ENCODE peak calls at places on chromosome 6, in seven cellular contexts. One of them, this sample, is unnamed.

GRCh38 chr6:37283268-37283667 is 25.3 kb upstream of the TMEM217 start:
- DNase-seq in IMR-90: peak
- DNase-seq in neuronal stem cell: no peak
- DNase-seq in mesendoderm: no peak
- DNase-seq in trophoblast cell: no peak
- DNase-seq in mesenchymal stem cell: no peak
- DNase-seq in H1: no peak
- DNase-seq in this sample: no peak

GRCh38 chr6:77143659-77144447 is 319.4 kb downstream of the HTR1B start:
- DNase-seq in IMR-90: no peak
- DNase-seq in neuronal stem cell: no peak
- DNase-seq in mesendoderm: no peak
- DNase-seq in trophoblast cell: no peak
- DNase-seq in mesenchymal stem cell: no peak
- DNase-seq in H1: no peak
- DNase-seq in this sample: no peak

GRCh38 chr6:35240838-35241801 is 18.4 kb upstream of the ZNF76 start:
- DNase-seq in IMR-90: peak
- DNase-seq in neuronal stem cell: peak
- DNase-seq in mesendoderm: peak
- DNase-seq in trophoblast cell: peak
- DNase-seq in mesenchymal stem cell: peak
- DNase-seq in H1: peak
- DNase-seq in this sample: peak

GRCh38 chr6:53529324-53530036 is 15.4 kb downstream of the GCLC start:
- DNase-seq in IMR-90: no peak
- DNase-seq in neuronal stem cell: no peak
- DNase-seq in mesendoderm: peak
- DNase-seq in trophoblast cell: no peak
- DNase-seq in mesenchymal stem cell: no peak
- DNase-seq in H1: no peak
- DNase-seq in this sample: no peak

GRCh38 chr6:167839343-167839742 is 12.6 kb downstream of the AFDN start:
- DNase-seq in IMR-90: no peak
- DNase-seq in neuronal stem cell: no peak
- DNase-seq in mesendoderm: no peak
- DNase-seq in trophoblast cell: no peak
- DNase-seq in mesenchymal stem cell: no peak
- DNase-seq in H1: no peak
- DNase-seq in this sample: no peak

GRCh38 chr6:117352466-117353081 is 73.2 kb downstream of the ROS1 start:
- DNase-seq in IMR-90: peak
- DNase-seq in neuronal stem cell: no peak
- DNase-seq in mesendoderm: peak
- DNase-seq in trophoblast cell: no peak
- DNase-seq in mesenchymal stem cell: peak
- DNase-seq in H1: no peak
- DNase-seq in this sample: no peak

GRCh38 chr6:42136508-42137191 is 5.8 kb downstream of the C6orf132 start:
- DNase-seq in IMR-90: peak
- DNase-seq in neuronal stem cell: peak
- DNase-seq in mesendoderm: peak
- DNase-seq in trophoblast cell: peak
- DNase-seq in mesenchymal stem cell: peak
- DNase-seq in H1: peak
- DNase-seq in this sample: peak

GRCh38 chr6:84136364-84137050 is 90.9 kb downstream of the CEP162 start:
- DNase-seq in IMR-90: peak
- DNase-seq in neuronal stem cell: no peak
- DNase-seq in mesendoderm: no peak
- DNase-seq in trophoblast cell: no peak
- DNase-seq in mesenchymal stem cell: no peak
- DNase-seq in H1: no peak
- DNase-seq in this sample: no peak

GRCh38 chr6:50819906-50820589 is 1.4 kb downstream of the TFAP2B start:
- DNase-seq in IMR-90: no peak
- DNase-seq in neuronal stem cell: no peak
- DNase-seq in mesendoderm: no peak
- DNase-seq in trophoblast cell: no peak
- DNase-seq in mesenchymal stem cell: no peak
- DNase-seq in H1: no peak
- DNase-seq in this sample: peak

GRCh38 chr6:158388727-158389126 is 76.5 kb downstream of the TULP4 start:
- DNase-seq in IMR-90: no peak
- DNase-seq in neuronal stem cell: no peak
- DNase-seq in mesendoderm: no peak
- DNase-seq in trophoblast cell: no peak
- DNase-seq in mesenchymal stem cell: no peak
- DNase-seq in H1: no peak
- DNase-seq in this sample: no peak

GRCh38 chr6:158908596-158908995 is 89.4 kb upstream of the EZR start:
- DNase-seq in IMR-90: no peak
- DNase-seq in neuronal stem cell: no peak
- DNase-seq in mesendoderm: no peak
- DNase-seq in trophoblast cell: no peak
- DNase-seq in mesenchymal stem cell: no peak
- DNase-seq in H1: no peak
- DNase-seq in this sample: no peak

GRCh38 chr6:64985726-64986125 is 721.3 kb downstream of the EYS start:
- DNase-seq in IMR-90: no peak
- DNase-seq in neuronal stem cell: no peak
- DNase-seq in mesendoderm: no peak
- DNase-seq in trophoblast cell: no peak
- DNase-seq in mesenchymal stem cell: peak
- DNase-seq in H1: no peak
- DNase-seq in this sample: no peak

GRCh38 chr6:29419516-29419915 is 4.8 kb downstream of the OR12D1 start:
- DNase-seq in IMR-90: no peak
- DNase-seq in neuronal stem cell: no peak
- DNase-seq in mesendoderm: peak
- DNase-seq in trophoblast cell: no peak
- DNase-seq in mesenchymal stem cell: no peak
- DNase-seq in H1: no peak
- DNase-seq in this sample: no peak

GRCh38 chr6:106907754-106908153 is 66.8 kb downstream of the CD24 start:
- DNase-seq in IMR-90: no peak
- DNase-seq in neuronal stem cell: no peak
- DNase-seq in mesendoderm: no peak
- DNase-seq in trophoblast cell: no peak
- DNase-seq in mesenchymal stem cell: no peak
- DNase-seq in H1: no peak
- DNase-seq in this sample: no peak

GRCh38 chr6:53041356-53041755 is 23.8 kb upstream of the FBXO9 start:
- DNase-seq in IMR-90: peak
- DNase-seq in neuronal stem cell: no peak
- DNase-seq in mesendoderm: no peak
- DNase-seq in trophoblast cell: no peak
- DNase-seq in mesenchymal stem cell: peak
- DNase-seq in H1: no peak
- DNase-seq in this sample: no peak

GRCh38 chr6:137816688-137817087 is 50.4 kb upstream of the TNFAIP3 start:
- DNase-seq in IMR-90: no peak
- DNase-seq in neuronal stem cell: no peak
- DNase-seq in mesendoderm: no peak
- DNase-seq in trophoblast cell: no peak
- DNase-seq in mesenchymal stem cell: no peak
- DNase-seq in H1: no peak
- DNase-seq in this sample: no peak

GRCh38 chr6:30171677-30172471 is 8.5 kb downstream of the TRIM15 start:
- DNase-seq in IMR-90: no peak
- DNase-seq in neuronal stem cell: peak
- DNase-seq in mesendoderm: peak
- DNase-seq in trophoblast cell: no peak
- DNase-seq in mesenchymal stem cell: peak
- DNase-seq in H1: peak
- DNase-seq in this sample: peak

GRCh38 chr6:129497591-129498555 is 212.1 kb downstream of the ARHGAP18 start:
- DNase-seq in IMR-90: peak
- DNase-seq in neuronal stem cell: no peak
- DNase-seq in mesendoderm: no peak
- DNase-seq in trophoblast cell: no peak
- DNase-seq in mesenchymal stem cell: no peak
- DNase-seq in H1: no peak
- DNase-seq in this sample: no peak

GRCh38 chr6:6330407-6330806 is 9.9 kb upstream of the F13A1 start:
- DNase-seq in IMR-90: no peak
- DNase-seq in neuronal stem cell: no peak
- DNase-seq in mesendoderm: no peak
- DNase-seq in trophoblast cell: no peak
- DNase-seq in mesenchymal stem cell: no peak
- DNase-seq in H1: no peak
- DNase-seq in this sample: no peak

GRCh38 chr6:53805725-53806124 is 10.9 kb downstream of the LRRC1 start:
- DNase-seq in IMR-90: no peak
- DNase-seq in neuronal stem cell: no peak
- DNase-seq in mesendoderm: peak
- DNase-seq in trophoblast cell: no peak
- DNase-seq in mesenchymal stem cell: no peak
- DNase-seq in H1: no peak
- DNase-seq in this sample: no peak

GRCh38 chr6:135854799-135855198 is 3.3 kb downstream of the PDE7B start:
- DNase-seq in IMR-90: no peak
- DNase-seq in neuronal stem cell: no peak
- DNase-seq in mesendoderm: no peak
- DNase-seq in trophoblast cell: no peak
- DNase-seq in mesenchymal stem cell: no peak
- DNase-seq in H1: no peak
- DNase-seq in this sample: no peak

GRCh38 chr6:4352731-4353130 is 217.4 kb upstream of the ECI2 start:
- DNase-seq in IMR-90: peak
- DNase-seq in neuronal stem cell: no peak
- DNase-seq in mesendoderm: no peak
- DNase-seq in trophoblast cell: no peak
- DNase-seq in mesenchymal stem cell: peak
- DNase-seq in H1: no peak
- DNase-seq in this sample: no peak

GRCh38 chr6:157539421-157539822 is 158.4 kb downstream of the ZDHHC14 start:
- DNase-seq in IMR-90: no peak
- DNase-seq in neuronal stem cell: no peak
- DNase-seq in mesendoderm: no peak
- DNase-seq in trophoblast cell: no peak
- DNase-seq in mesenchymal stem cell: no peak
- DNase-seq in H1: no peak
- DNase-seq in this sample: no peak

GRCh38 chr6:35014786-35015185 is 125.7 kb downstream of the ANKS1A start:
- DNase-seq in IMR-90: peak
- DNase-seq in neuronal stem cell: no peak
- DNase-seq in mesendoderm: peak
- DNase-seq in trophoblast cell: no peak
- DNase-seq in mesenchymal stem cell: peak
- DNase-seq in H1: no peak
- DNase-seq in this sample: no peak

GRCh38 chr6:97215157-97215769 is 67.8 kb downstream of the MMS22L start:
- DNase-seq in IMR-90: peak
- DNase-seq in neuronal stem cell: peak
- DNase-seq in mesendoderm: peak
- DNase-seq in trophoblast cell: peak
- DNase-seq in mesenchymal stem cell: peak
- DNase-seq in H1: peak
- DNase-seq in this sample: peak

GRCh38 chr6:26329763-26330511 is 35.1 kb upstream of the BTN3A2 start:
- DNase-seq in IMR-90: peak
- DNase-seq in neuronal stem cell: no peak
- DNase-seq in mesendoderm: peak
- DNase-seq in trophoblast cell: no peak
- DNase-seq in mesenchymal stem cell: peak
- DNase-seq in H1: no peak
- DNase-seq in this sample: peak

GRCh38 chr6:73710470-73710869 is 14.5 kb downstream of the CD109 start:
- DNase-seq in IMR-90: peak
- DNase-seq in neuronal stem cell: no peak
- DNase-seq in mesendoderm: no peak
- DNase-seq in trophoblast cell: peak
- DNase-seq in mesenchymal stem cell: peak
- DNase-seq in H1: no peak
- DNase-seq in this sample: no peak

GRCh38 chr6:157427969-157428368 is 47.0 kb downstream of the ZDHHC14 start:
- DNase-seq in IMR-90: no peak
- DNase-seq in neuronal stem cell: no peak
- DNase-seq in mesendoderm: no peak
- DNase-seq in trophoblast cell: no peak
- DNase-seq in mesenchymal stem cell: no peak
- DNase-seq in H1: no peak
- DNase-seq in this sample: no peak

GRCh38 chr6:151325075-151326050 is 66.0 kb downstream of the ZBTB2 start:
- DNase-seq in IMR-90: peak
- DNase-seq in neuronal stem cell: peak
- DNase-seq in mesendoderm: peak
- DNase-seq in trophoblast cell: no peak
- DNase-seq in mesenchymal stem cell: peak
- DNase-seq in H1: no peak
- DNase-seq in this sample: peak

GRCh38 chr6:75155586-75155985 is 50.3 kb downstream of the COL12A1 start:
- DNase-seq in IMR-90: no peak
- DNase-seq in neuronal stem cell: no peak
- DNase-seq in mesendoderm: no peak
- DNase-seq in trophoblast cell: no peak
- DNase-seq in mesenchymal stem cell: no peak
- DNase-seq in H1: no peak
- DNase-seq in this sample: no peak
- H2BK5ac ChIP-seq in IMR-90: no peak
- H2BK5ac ChIP-seq in neuronal stem cell: no peak
- H2BK5ac ChIP-seq in mesendoderm: no peak
- H2BK5ac ChIP-seq in trophoblast cell: no peak
- H2BK5ac ChIP-seq in mesenchymal stem cell: no peak
- H2BK5ac ChIP-seq in H1: no peak
- H2BK5ac ChIP-seq in this sample: no peak

GRCh38 chr6:138948780-138949179 is 39.3 kb downstream of the REPS1 start:
- DNase-seq in IMR-90: no peak
- DNase-seq in neuronal stem cell: no peak
- DNase-seq in mesendoderm: peak
- DNase-seq in trophoblast cell: no peak
- DNase-seq in mesenchymal stem cell: peak
- DNase-seq in H1: no peak
- DNase-seq in this sample: no peak
- H2AK5ac ChIP-seq in IMR-90: no peak
- H2AK5ac ChIP-seq in neuronal stem cell: no peak
- H2AK5ac ChIP-seq in mesendoderm: no peak
- H2AK5ac ChIP-seq in trophoblast cell: no peak
- H2AK5ac ChIP-seq in mesenchymal stem cell: no peak
- H2AK5ac ChIP-seq in H1: no peak
- H2AK5ac ChIP-seq in this sample: no peak

DNA sequence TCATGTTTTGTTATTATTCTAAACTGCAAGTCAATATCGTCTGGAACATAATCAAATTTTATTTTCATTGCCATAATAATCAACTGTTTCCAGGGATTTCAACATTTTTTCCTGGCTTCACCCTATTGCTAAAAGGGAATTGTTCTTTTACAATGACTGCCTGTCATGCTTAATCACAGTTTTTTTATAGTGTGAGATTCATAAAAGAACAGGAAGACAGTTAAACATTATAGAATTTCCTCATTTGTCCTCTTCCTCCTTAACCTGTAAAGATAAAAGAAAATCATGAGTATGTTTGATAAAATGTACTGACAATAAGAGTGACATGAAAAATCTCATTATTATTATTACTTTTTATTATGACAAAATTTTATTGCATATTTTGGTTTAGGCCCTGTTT is 73.3 kb upstream of the CENPW start:
- DNase-seq in IMR-90: no peak
- DNase-seq in neuronal stem cell: no peak
- DNase-seq in mesendoderm: no peak
- DNase-seq in trophoblast cell: no peak
- DNase-seq in mesenchymal stem cell: no peak
- DNase-seq in H1: no peak
- DNase-seq in this sample: no peak
- H2BK5ac ChIP-seq in IMR-90: no peak
- H2BK5ac ChIP-seq in neuronal stem cell: no peak
- H2BK5ac ChIP-seq in mesendoderm: no peak
- H2BK5ac ChIP-seq in trophoblast cell: no peak
- H2BK5ac ChIP-seq in mesenchymal stem cell: no peak
- H2BK5ac ChIP-seq in H1: no peak
- H2BK5ac ChIP-seq in this sample: no peak

GRCh38 chr6:63573899-63574553 is 1.7 kb downstream of the LOC128125822 start:
- DNase-seq in IMR-90: peak
- DNase-seq in neuronal stem cell: peak
- DNase-seq in mesendoderm: peak
- DNase-seq in trophoblast cell: peak
- DNase-seq in mesenchymal stem cell: peak
- DNase-seq in H1: no peak
- DNase-seq in this sample: peak
- H2AK5ac ChIP-seq in IMR-90: peak
- H2AK5ac ChIP-seq in neuronal stem cell: no peak
- H2AK5ac ChIP-seq in mesendoderm: no peak
- H2AK5ac ChIP-seq in trophoblast cell: peak
- H2AK5ac ChIP-seq in mesenchymal stem cell: peak
- H2AK5ac ChIP-seq in H1: no peak
- H2AK5ac ChIP-seq in this sample: no peak